ENCODE peak calls at places on chromosomes 16 and 17, in five cellular contexts. Q is HepG2, W is GM12878, V is HCT116, B is K562. M is an unnamed sample.

GRCh38 chr17:41885733-41886132 is 20.5 kb upstream of the KLHL11 start:
- DNase-seq in Q (no peak), V (no peak), W (no peak), B (no peak), M (peak)

GRCh38 chr17:62000186-62000585 is 64.9 kb downstream of the MED13 start:
- DNase-seq in V (no peak), Q (no peak), W (no peak), B (no peak), M (no peak)

GRCh38 chr17:40124279-40125141 is 2.7 kb downstream of the MSL1 start:
- DNase-seq in W (no peak), Q (no peak), V (no peak), B (no peak), M (no peak)

GRCh38 chr17:46032909-46033308 is 33.9 kb downstream of the STH start:
- DNase-seq in Q (no peak), B (no peak), W (no peak), V (no peak), M (no peak)

GRCh38 chr16:80403871-80404270 is 136.9 kb upstream of the DYNLRB2 start:
- DNase-seq in Q (no peak), W (no peak), V (no peak), B (no peak), M (no peak)

GRCh38 chr17:59373879-59374495 is 42.5 kb downstream of the YPEL2 start:
- DNase-seq in V (no peak), Q (no peak), W (no peak), B (no peak), M (no peak)

GRCh38 chr16:30957456-30958163 is at the start of gene SETD1A:
- DNase-seq in B (peak), V (peak), Q (peak), W (peak), M (peak)

GRCh38 chr16:58197314-58198012 is 443 bp downstream of the CSNK2A2 start:
- DNase-seq in V (no peak), W (no peak), B (peak), Q (no peak), M (peak)

GRCh38 chr16:17448640-17449638 is 21.8 kb downstream of the XYLT1 start:
- DNase-seq in V (no peak), B (no peak), W (no peak), Q (no peak), M (peak)

GRCh38 chr16:11202260-11203091 is 53.5 kb downstream of the SOCS1 start:
- DNase-seq in B (no peak), V (no peak), Q (no peak), W (peak), M (no peak)

GRCh38 chr17:42422958-42423712 is at the start of gene CAVIN1:
- DNase-seq in W (no peak), V (peak), Q (peak), B (peak), M (peak)

GRCh38 chr16:50308237-50308965 is 42.0 kb downstream of the ADCY7 start:
- DNase-seq in W (no peak), B (no peak), V (no peak), Q (no peak), M (peak)

GRCh38 chr16:82874672-82875071 is 247.9 kb downstream of the CDH13 start:
- DNase-seq in B (no peak), W (no peak), Q (no peak), V (no peak), M (no peak)

GRCh38 chr17:49987681-49988441 is 7.2 kb downstream of the DLX3 start:
- DNase-seq in V (no peak), Q (no peak), W (no peak), B (no peak), M (peak)

GRCh38 chr17:82019905-82020873 is 2.5 kb downstream of the CENPX start:
- DNase-seq in B (peak), Q (peak), W (no peak), V (peak), M (peak)

GRCh38 chr17:2700491-2701141 is 10.9 kb downstream of the CLUH start:
- DNase-seq in W (no peak), B (no peak), V (no peak), Q (no peak), M (peak)

GRCh38 chr16:85047867-85048455 is 20.4 kb downstream of the KIAA0513 start:
- DNase-seq in Q (no peak), B (peak), V (no peak), W (no peak), M (no peak)

GRCh38 chr16:86833136-86833535 is 254.8 kb downstream of the FOXL1 start:
- DNase-seq in W (no peak), B (no peak), Q (no peak), V (no peak), M (no peak)

GRCh38 chr17:77779711-77780539 is 178.6 kb upstream of the TNRC6C start:
- DNase-seq in W (no peak), B (no peak), Q (no peak), V (no peak), M (peak)

GRCh38 chr16:88691924-88692560 is 5.7 kb upstream of the SNAI3 start:
- DNase-seq in B (no peak), V (no peak), W (no peak), Q (no peak), M (no peak)

GRCh38 chr17:49180303-49180702 is 30.1 kb downstream of the GNGT2 start:
- DNase-seq in W (peak), Q (peak), V (peak), B (peak), M (peak)

GRCh38 chr17:44273607-44274006 is 5.7 kb upstream of the SLC4A1 start:
- DNase-seq in B (no peak), V (no peak), W (no peak), Q (no peak), M (no peak)

GRCh38 chr16:66052745-66053144 is 313.7 kb upstream of the CDH5 start:
- DNase-seq in V (no peak), B (no peak), Q (no peak), W (no peak), M (no peak)

GRCh38 chr16:66058181-66058580 is 308.3 kb upstream of the CDH5 start:
- DNase-seq in B (no peak), W (no peak), Q (no peak), V (no peak), M (no peak)

GRCh38 chr16:66054095-66054494 is 312.4 kb upstream of the CDH5 start:
- DNase-seq in V (no peak), Q (no peak), W (no peak), B (no peak), M (no peak)

DNA sequence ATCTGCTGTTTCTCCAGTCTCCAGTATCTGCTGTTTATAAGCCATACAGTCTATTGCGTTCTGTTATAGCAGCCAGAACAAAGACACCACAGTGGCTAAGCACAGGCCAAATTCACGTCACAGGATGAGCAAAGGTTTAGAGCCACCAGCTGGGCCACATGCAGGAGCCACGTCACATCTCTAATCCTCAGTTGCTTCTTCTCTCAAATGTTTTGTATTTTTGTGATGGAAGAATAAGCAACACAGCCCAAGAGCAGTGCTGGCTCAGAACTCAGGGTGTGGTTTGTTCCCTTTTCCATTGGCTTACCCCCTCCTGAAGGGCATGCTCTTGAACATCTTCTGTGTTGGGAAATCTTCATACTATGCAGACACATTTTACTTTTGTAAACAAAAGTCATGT is 309.4 kb upstream of the CDH5 start:
- DNase-seq in Q (no peak), B (no peak), W (no peak), V (no peak), M (no peak)
- TF ChIP-seq ZBTB33 in Q (no peak), B (no peak), W (no peak), V (no peak), M (no peak)

GRCh38 chr16:67917852-67918236 is 13.8 kb downstream of the CTRL start:
- DNase-seq in Q (peak), B (peak), W (no peak), V (peak), M (no peak)
- TF ChIP-seq ZBTB33 in Q (no peak), B (no peak), W (no peak), V (no peak), M (no peak)

GRCh38 chr17:66904760-66905637 is 59.5 kb upstream of the CACNG4 start:
- DNase-seq in Q (peak), W (no peak), B (no peak), V (no peak), M (peak)
- TF ChIP-seq ZBTB33 in Q (no peak), W (no peak), B (no peak), V (no peak), M (no peak)

GRCh38 chr16:72012607-72013006 is 4.1 kb downstream of the DHODH start:
- DNase-seq in W (no peak), V (no peak), B (no peak), Q (no peak), M (no peak)
- TF ChIP-seq ZBTB33 in W (no peak), V (no peak), B (no peak), Q (no peak), M (no peak)

GRCh38 chr17:7279453-7279852 is 2.1 kb upstream of the SLC2A4 start:
- DNase-seq in B (no peak), W (no peak), V (no peak), Q (no peak), M (no peak)

GRCh38 chr17:7281074-7281952 is at the start of gene SLC2A4:
- DNase-seq in B (peak), Q (peak), V (peak), W (peak), M (peak)

GRCh38 chr17:7282752-7283321 is 1.3 kb downstream of the SLC2A4 start:
- DNase-seq in V (no peak), W (no peak), B (no peak), Q (peak), M (peak)

GRCh38 chr17:7281953-7282751 is 634 bp downstream of the SLC2A4 start:
- DNase-seq in W (no peak), B (peak), V (no peak), Q (no peak), M (peak)

DNA sequence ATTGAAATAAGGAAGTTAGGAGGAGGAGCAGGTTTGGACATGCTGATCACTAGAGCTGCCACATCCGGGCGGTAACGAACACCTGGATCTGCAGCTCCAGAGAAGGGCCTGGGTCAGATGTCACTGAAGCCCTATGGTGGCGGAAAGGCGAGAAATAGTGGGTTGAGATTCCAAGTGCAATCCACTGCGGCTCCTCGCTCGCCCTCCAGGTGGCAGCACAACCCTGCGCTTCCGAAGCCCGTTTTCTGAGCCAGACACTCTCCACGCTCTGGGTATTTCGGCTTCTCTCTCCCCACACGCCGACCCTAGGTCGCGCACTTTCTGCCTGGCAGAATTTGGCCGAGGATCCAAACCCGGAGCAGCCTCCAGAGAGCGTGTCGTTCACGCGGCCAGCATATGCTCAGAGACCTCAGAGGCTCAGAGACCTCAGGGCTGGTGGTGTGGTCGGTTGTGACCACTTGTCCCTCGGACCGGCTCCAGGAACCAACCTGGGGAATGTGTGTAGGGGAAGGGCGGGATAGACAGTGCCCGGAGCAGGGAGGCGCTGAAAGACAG is 922 bp upstream of the SLC2A4 start:
- DNase-seq in B (peak), V (peak), W (peak), Q (peak), M (peak)
- TF ChIP-seq ZBTB33 in B (peak), V (no peak), W (no peak), Q (peak), M (no peak)

GRCh38 chr17:74277935-74278334 is 3.9 kb downstream of the DNAI2 start:
- DNase-seq in V (no peak), Q (no peak), W (no peak), B (no peak), M (no peak)
- TF ChIP-seq ZBTB33 in V (no peak), Q (no peak), W (no peak), B (no peak), M (no peak)

M was measured in SK-N-SH.